ENCODE peak calls at places on chromosomes 4 and X, in four cellular contexts. Z, E, P and S are unnamed samples.

GRCh38 chr4:6524436-6524835 is 50.6 kb upstream of the MAN2B2 start:
- DNase-seq in P (no peak), E (no peak), Z (no peak), S (no peak)

GRCh38 chrX:20451936-20452335 is 185.2 kb upstream of the RPS6KA3 start:
- DNase-seq in E (no peak), Z (no peak), P (no peak), S (no peak)

GRCh38 chrX:134512566-134512965 is 52.6 kb downstream of the HPRT1 start:
- DNase-seq in E (no peak), Z (no peak), P (peak), S (peak)

GRCh38 chrX:119948381-119948780 is 4.8 kb upstream of the NKAP start:
- DNase-seq in E (no peak), P (no peak), Z (no peak), S (peak)

GRCh38 chrX:7147431-7147977 is at the start of gene STS:
- DNase-seq in E (no peak), P (peak), Z (peak), S (peak)

GRCh38 chrX:119783026-119783425 is 8.4 kb downstream of the RPL39 start:
- DNase-seq in P (no peak), Z (peak), E (no peak), S (no peak)

GRCh38 chr4:386708-387105 is 49.1 kb downstream of the ZNF141 start:
- DNase-seq in E (peak), Z (no peak), P (no peak), S (no peak)

GRCh38 chr4:155509619-155510018 is 132.9 kb upstream of the MAP9 start:
- DNase-seq in E (no peak), Z (no peak), P (peak), S (peak)

GRCh38 chr4:6113641-6114040 is 86.7 kb downstream of the JAKMIP1 start:
- DNase-seq in Z (no peak), E (no peak), P (no peak), S (no peak)

GRCh38 chr4:8081621-8082516 is 76.7 kb downstream of the ABLIM2 start:
- DNase-seq in Z (no peak), P (no peak), E (no peak), S (no peak)

DNA sequence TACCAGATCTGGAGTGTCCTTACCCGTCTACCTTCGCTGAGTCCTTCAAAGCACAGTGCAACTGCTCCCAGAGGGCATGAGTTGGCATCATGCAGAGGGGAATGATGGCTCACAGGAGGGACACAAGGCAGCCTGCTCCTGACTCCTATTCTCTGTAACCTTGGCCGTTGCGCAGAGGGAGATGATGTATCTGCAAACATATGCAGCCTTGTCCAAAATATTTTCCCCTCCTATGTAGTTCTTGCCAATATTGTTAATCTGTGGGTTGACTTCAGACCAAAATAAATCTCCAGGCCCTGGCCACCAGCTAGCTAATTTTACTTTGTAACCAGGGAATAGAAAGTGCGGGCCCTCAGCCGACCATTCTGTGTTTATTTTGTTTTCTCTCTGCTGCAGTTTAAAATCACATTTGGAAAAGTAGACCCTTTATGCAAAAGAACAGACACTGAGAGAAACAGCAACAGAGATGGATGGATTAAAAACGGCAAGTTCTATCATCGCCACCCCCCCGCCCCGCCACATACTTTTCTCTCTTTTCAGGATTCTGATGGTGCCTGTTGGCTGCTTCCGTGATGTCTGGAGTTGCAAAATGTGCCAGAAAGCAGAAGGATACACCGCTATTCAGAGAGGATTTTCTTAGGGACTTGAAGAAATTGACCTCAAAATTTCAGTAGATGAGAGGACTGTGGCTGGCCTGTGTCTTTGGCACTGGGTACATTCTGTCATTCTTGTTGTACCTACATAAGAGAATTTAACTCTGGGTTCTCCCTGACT is 185.3 kb upstream of the BCOR start:
- DNase-seq in P (peak), E (no peak), Z (no peak), S (no peak)
- H3K4me3 ChIP-seq in P (no peak), E (no peak), Z (no peak), S (no peak)

DNA sequence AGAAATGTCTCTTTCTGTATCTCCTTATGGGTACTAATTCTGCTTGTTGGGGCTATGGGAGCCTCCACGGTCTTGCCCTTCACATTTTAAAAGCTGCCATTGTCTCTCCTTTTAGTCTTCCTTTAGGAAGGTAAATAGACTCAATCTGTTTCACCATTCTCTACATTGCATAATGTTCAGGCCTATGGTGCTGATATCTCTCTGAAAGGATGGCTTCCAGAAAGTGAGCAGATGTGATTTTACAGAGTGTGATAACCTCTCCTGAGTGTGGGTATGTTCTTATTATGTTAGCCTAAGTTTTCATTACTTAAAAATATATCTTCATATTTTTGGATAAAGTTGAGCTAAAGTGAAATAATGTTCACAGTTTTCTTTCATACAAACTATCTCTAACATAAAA is 254.0 kb upstream of the PITX2 start:
- DNase-seq in Z (no peak), P (no peak), E (no peak), S (no peak)
- H3K4me3 ChIP-seq in Z (no peak), P (no peak), E (peak), S (no peak)

GRCh38 chrX:37905436-37906147 is 58.2 kb upstream of the DYNLT3 start:
- DNase-seq in E (peak), P (no peak), Z (peak), S (peak)
- H3K4me3 ChIP-seq in E (peak), P (peak), Z (no peak), S (peak)

DNA sequence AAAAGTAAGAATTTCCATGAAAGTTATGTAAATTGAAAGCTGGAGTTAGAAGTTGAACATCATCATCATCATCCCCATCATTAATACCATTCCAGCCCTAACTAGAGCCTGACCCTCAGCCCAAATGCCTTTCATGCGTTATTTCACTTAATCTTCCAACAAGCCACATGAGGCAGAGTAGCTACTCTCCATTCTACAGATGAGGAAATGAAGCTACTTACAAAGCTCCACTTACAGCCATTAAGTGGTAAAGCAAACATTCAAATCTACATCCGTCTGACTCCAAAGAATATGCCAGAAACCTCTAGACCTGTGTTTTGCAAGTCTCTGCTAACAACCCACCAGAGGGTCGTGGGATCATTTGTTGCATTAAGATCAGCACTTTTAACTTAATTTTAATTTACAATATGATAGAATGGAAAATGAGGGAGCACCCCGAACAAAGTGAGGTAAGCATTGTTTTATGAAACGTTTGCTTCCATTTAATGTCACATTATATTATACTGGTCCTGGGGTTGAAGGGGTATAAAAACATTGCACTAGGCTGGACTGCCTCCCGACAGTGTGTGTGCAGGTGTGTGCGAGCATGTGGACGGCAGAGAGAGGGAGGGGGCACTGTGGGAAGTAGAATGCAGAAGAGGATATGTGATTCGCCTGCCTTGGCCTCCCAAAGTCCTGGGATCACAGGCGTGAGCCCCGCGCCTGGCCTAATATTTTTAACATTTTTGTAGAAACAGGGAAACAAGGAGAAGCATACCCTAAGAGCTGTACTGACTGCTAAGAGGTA is 36.2 kb downstream of the IRF2 start:
- DNase-seq in Z (peak), P (no peak), E (no peak), S (no peak)
- H3K4me3 ChIP-seq in Z (no peak), P (no peak), E (no peak), S (no peak)

GRCh38 chr4:3304831-3305609 is 12.2 kb downstream of the RGS12 start:
- DNase-seq in Z (no peak), E (no peak), P (peak), S (no peak)

GRCh38 chr4:3302786-3303444 is 10.1 kb downstream of the RGS12 start:
- DNase-seq in Z (peak), P (no peak), E (no peak), S (no peak)

GRCh38 chr4:3303840-3304715 is 11.3 kb downstream of the RGS12 start:
- DNase-seq in Z (no peak), E (no peak), P (no peak), S (no peak)

GRCh38 chr4:3302164-3302785 is 9.5 kb downstream of the RGS12 start:
- DNase-seq in P (no peak), E (no peak), Z (peak), S (no peak)

GRCh38 chr4:3303445-3303824 is 10.6 kb downstream of the RGS12 start:
- DNase-seq in P (no peak), E (no peak), Z (peak), S (no peak)
- H3K4me3 ChIP-seq in P (no peak), E (no peak), Z (no peak), S (no peak)

DNA sequence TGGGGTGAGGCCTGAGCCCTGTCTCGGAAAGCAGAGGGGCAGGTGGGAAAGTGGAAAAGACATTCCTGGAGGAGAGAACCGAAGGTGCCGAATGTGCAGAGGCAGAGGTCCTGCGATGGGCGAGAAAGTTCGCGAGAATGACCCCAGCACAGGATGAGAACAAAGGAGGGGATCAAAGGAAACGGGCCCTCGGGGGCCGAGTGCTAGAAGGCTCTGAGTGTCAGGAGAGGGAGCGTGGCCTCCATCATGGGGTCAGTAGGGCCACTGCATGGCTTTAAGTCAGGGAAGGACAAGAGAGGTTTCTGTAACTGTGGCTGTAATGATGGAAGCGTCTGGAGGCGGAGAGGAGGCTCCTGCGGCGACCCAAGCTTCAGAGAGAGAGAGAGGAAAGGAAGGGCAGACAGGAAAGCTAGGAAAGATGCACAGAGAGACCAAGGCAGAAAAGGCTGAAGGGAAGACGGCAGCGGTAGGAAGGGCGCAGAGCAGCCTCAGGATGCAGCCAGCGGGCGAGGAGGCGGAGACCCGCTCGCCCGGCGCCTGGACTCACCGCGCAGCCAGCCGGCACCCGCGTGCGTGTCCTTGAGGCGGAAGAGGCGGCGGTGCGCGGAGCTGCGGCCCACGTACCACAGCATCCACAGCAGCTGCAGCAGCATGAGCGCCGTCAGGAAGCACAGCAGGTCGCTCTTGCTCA is 669 bp downstream of the OTOP1 start:
- DNase-seq in Z (no peak), E (no peak), P (no peak), S (no peak)
- H3K4me3 ChIP-seq in Z (no peak), E (peak), P (no peak), S (no peak)

GRCh38 chrX:131727778-131728177 is 183.9 kb downstream of the OR13H1 start:
- DNase-seq in Z (no peak), E (no peak), P (no peak), S (no peak)
- H3K4me3 ChIP-seq in Z (no peak), E (no peak), P (no peak), S (no peak)